ENCODE peak calls at places on chromosomes 6 and 20, in five cellular contexts. One of them, this sample, is unnamed.

GRCh38 chr20:51385941-51386530 is 156.5 kb downstream of the NFATC2 start:
- DNase-seq in epithelial cell of esophagus: peak
- DNase-seq in Right ventricle myocardium superior: no peak
- DNase-seq in substantia nigra: no peak
- DNase-seq in NCI-H524: no peak
- DNase-seq in this sample: peak

GRCh38 chr6:161637658-161638057 is 363.8 kb upstream of the AGPAT4 start:
- DNase-seq in substantia nigra: no peak
- DNase-seq in NCI-H524: no peak
- DNase-seq in epithelial cell of esophagus: no peak
- DNase-seq in Right ventricle myocardium superior: no peak
- DNase-seq in this sample: no peak

GRCh38 chr6:83707829-83708545 is 914 bp downstream of the SNAP91 start:
- DNase-seq in substantia nigra: peak
- DNase-seq in epithelial cell of esophagus: no peak
- DNase-seq in NCI-H524: peak
- DNase-seq in Right ventricle myocardium superior: no peak
- DNase-seq in this sample: peak

GRCh38 chr6:139710578-139710977 is 336.1 kb upstream of the CITED2 start:
- DNase-seq in substantia nigra: no peak
- DNase-seq in NCI-H524: no peak
- DNase-seq in Right ventricle myocardium superior: no peak
- DNase-seq in epithelial cell of esophagus: no peak
- DNase-seq in this sample: no peak

GRCh38 chr6:117138920-117139319 is 126.4 kb upstream of the VGLL2 start:
- DNase-seq in substantia nigra: no peak
- DNase-seq in epithelial cell of esophagus: no peak
- DNase-seq in NCI-H524: no peak
- DNase-seq in Right ventricle myocardium superior: no peak
- DNase-seq in this sample: no peak

GRCh38 chr6:68333444-68333843 is 301.6 kb upstream of the ADGRB3 start:
- DNase-seq in NCI-H524: peak
- DNase-seq in epithelial cell of esophagus: no peak
- DNase-seq in substantia nigra: no peak
- DNase-seq in Right ventricle myocardium superior: no peak
- DNase-seq in this sample: no peak

GRCh38 chr20:2299301-2299700 is 3.5 kb downstream of the TGM3 start:
- DNase-seq in NCI-H524: no peak
- DNase-seq in Right ventricle myocardium superior: peak
- DNase-seq in epithelial cell of esophagus: peak
- DNase-seq in substantia nigra: no peak
- DNase-seq in this sample: no peak

GRCh38 chr6:37168809-37169457 is 1.0 kb upstream of the PIM1 start:
- DNase-seq in substantia nigra: no peak
- DNase-seq in epithelial cell of esophagus: peak
- DNase-seq in Right ventricle myocardium superior: no peak
- DNase-seq in NCI-H524: peak
- DNase-seq in this sample: no peak

GRCh38 chr20:50308513-50309279 is 118.1 kb downstream of the CEBPB start:
- DNase-seq in Right ventricle myocardium superior: peak
- DNase-seq in epithelial cell of esophagus: peak
- DNase-seq in substantia nigra: peak
- DNase-seq in NCI-H524: no peak
- DNase-seq in this sample: peak